ENCODE peak calls at places on chromosomes 16 and 17, in seven cellular contexts. One of them, this sample, is unnamed.

GRCh38 chr17:44065668-44066203 is 735 bp downstream of the LSM12 start:
- DNase-seq in A549: no peak
- DNase-seq in HCT116: no peak
- DNase-seq in WTC11: no peak
- DNase-seq in SK-N-SH: no peak
- DNase-seq in NB4: no peak
- DNase-seq in endothelial cell of umbilical vein: peak; percentile 30
- DNase-seq in this sample: peak; percentile 33

GRCh38 chr17:61647044-61647443 is 56.0 kb upstream of the NACA2 start:
- DNase-seq in A549: no peak
- DNase-seq in HCT116: no peak
- DNase-seq in WTC11: no peak
- DNase-seq in SK-N-SH: no peak
- DNase-seq in NB4: no peak
- DNase-seq in endothelial cell of umbilical vein: no peak
- DNase-seq in this sample: no peak

GRCh38 chr16:3518292-3518982 is 17.6 kb downstream of the CLUAP1 start:
- DNase-seq in A549: no peak
- DNase-seq in HCT116: no peak
- DNase-seq in WTC11: no peak
- DNase-seq in SK-N-SH: no peak
- DNase-seq in NB4: no peak
- DNase-seq in endothelial cell of umbilical vein: no peak
- DNase-seq in this sample: no peak

GRCh38 chr17:82840431-82840831 is 609 bp upstream of the ZNF750 start:
- DNase-seq in A549: no peak
- DNase-seq in HCT116: no peak
- DNase-seq in WTC11: peak; percentile 36
- DNase-seq in SK-N-SH: no peak
- DNase-seq in NB4: no peak
- DNase-seq in endothelial cell of umbilical vein: no peak
- DNase-seq in this sample: no peak

GRCh38 chr16:67657751-67658518 is 2.1 kb downstream of the ACD start:
- DNase-seq in A549: no peak
- DNase-seq in HCT116: no peak
- DNase-seq in WTC11: no peak
- DNase-seq in SK-N-SH: no peak
- DNase-seq in NB4: no peak
- DNase-seq in endothelial cell of umbilical vein: no peak
- DNase-seq in this sample: no peak

GRCh38 chr16:49754495-49755290 is 101.2 kb downstream of the ZNF423 start:
- DNase-seq in A549: no peak
- DNase-seq in HCT116: no peak
- DNase-seq in WTC11: peak; percentile 47
- DNase-seq in SK-N-SH: peak; percentile 50
- DNase-seq in NB4: peak; percentile 70
- DNase-seq in endothelial cell of umbilical vein: peak; percentile 64
- DNase-seq in this sample: no peak

GRCh38 chr16:11619327-11619851 is 32.7 kb upstream of the LITAF start:
- DNase-seq in A549: no peak
- DNase-seq in HCT116: no peak
- DNase-seq in WTC11: no peak
- DNase-seq in SK-N-SH: no peak
- DNase-seq in NB4: peak; percentile 59
- DNase-seq in endothelial cell of umbilical vein: no peak
- DNase-seq in this sample: no peak

GRCh38 chr17:58383892-58384462 is 32.0 kb upstream of the SUPT4H1 start:
- DNase-seq in A549: no peak
- DNase-seq in HCT116: no peak
- DNase-seq in WTC11: no peak
- DNase-seq in SK-N-SH: no peak
- DNase-seq in NB4: no peak
- DNase-seq in endothelial cell of umbilical vein: no peak
- DNase-seq in this sample: no peak

GRCh38 chr16:69188716-69189115 is 1.8 kb downstream of the SNTB2 start:
- DNase-seq in A549: no peak
- DNase-seq in HCT116: no peak
- DNase-seq in WTC11: no peak
- DNase-seq in SK-N-SH: no peak
- DNase-seq in NB4: no peak
- DNase-seq in endothelial cell of umbilical vein: peak; percentile 54
- DNase-seq in this sample: no peak

GRCh38 chr17:19347323-19348080 is 15.0 kb downstream of the B9D1 start:
- DNase-seq in A549: no peak
- DNase-seq in HCT116: no peak
- DNase-seq in WTC11: peak; percentile 7
- DNase-seq in SK-N-SH: no peak
- DNase-seq in NB4: no peak
- DNase-seq in endothelial cell of umbilical vein: no peak
- DNase-seq in this sample: no peak

GRCh38 chr16:75065149-75065807 is 51.3 kb downstream of the LDHD start:
- DNase-seq in A549: peak; percentile 33
- DNase-seq in HCT116: no peak
- DNase-seq in WTC11: no peak
- DNase-seq in SK-N-SH: no peak
- DNase-seq in NB4: peak; percentile 93
- DNase-seq in endothelial cell of umbilical vein: no peak
- DNase-seq in this sample: peak; percentile 70

GRCh38 chr16:14564323-14564722 is 65.7 kb downstream of the PARN start:
- DNase-seq in A549: peak; percentile 29
- DNase-seq in HCT116: no peak
- DNase-seq in WTC11: no peak
- DNase-seq in SK-N-SH: no peak
- DNase-seq in NB4: no peak
- DNase-seq in endothelial cell of umbilical vein: peak; percentile 17
- DNase-seq in this sample: no peak

GRCh38 chr17:62804822-62805221 is 3.3 kb downstream of the MARCHF10 start:
- DNase-seq in A549: peak; percentile 91
- DNase-seq in HCT116: no peak
- DNase-seq in WTC11: no peak
- DNase-seq in SK-N-SH: no peak
- DNase-seq in NB4: peak; percentile 38
- DNase-seq in endothelial cell of umbilical vein: peak; percentile 81
- DNase-seq in this sample: no peak

GRCh38 chr17:1714980-1715802 is 5.0 kb upstream of the TLCD2 start:
- DNase-seq in A549: peak; percentile 90
- DNase-seq in HCT116: peak; percentile 45
- DNase-seq in WTC11: peak; percentile 60
- DNase-seq in SK-N-SH: peak; percentile 62
- DNase-seq in NB4: peak; percentile 52
- DNase-seq in endothelial cell of umbilical vein: peak; percentile 83
- DNase-seq in this sample: peak; percentile 64

DNA sequence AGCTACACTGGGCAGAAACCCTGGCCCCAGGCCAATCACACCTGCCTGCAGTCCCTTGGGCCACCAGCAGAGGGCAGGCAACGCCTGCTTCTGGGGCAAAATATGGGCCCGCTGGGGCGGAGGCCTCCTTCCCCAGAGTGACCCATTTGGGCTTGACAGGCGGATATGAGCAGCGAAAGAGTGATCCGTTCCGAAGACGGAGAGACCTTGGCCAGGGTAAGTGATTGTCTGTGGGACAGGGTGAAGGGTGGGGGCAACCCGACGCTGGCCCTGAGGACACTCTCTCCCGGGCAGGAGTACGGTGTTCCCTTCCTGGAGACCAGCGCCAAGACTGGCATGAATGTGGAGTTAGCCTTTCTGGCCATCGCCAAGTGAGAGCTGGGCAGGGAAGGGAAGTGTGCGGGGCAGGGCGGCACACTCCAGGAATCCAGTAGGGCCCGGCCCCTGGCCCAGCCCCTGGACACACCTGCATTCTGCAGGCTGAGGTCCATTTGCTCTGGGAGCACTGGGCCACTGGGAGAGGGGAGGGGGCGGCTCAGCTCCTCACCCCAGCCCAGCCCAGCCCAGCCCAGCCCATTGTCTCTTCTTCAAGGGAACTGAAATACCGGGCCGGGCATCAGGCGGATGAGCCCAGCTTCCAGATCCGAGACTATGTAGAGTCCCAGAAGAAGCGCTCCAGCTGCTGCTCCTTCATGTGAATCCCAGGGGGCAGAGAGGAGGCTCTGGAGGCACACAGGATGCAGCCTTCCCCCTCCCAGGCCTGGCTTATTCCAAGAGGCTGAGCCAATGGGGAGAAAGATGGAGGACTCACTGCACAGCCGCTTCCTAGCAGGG is 3.5 kb upstream of the NHERF1 start:
- DNase-seq in A549: peak; percentile 70
- DNase-seq in HCT116: peak; percentile 64
- DNase-seq in WTC11: peak; percentile 95
- DNase-seq in SK-N-SH: peak; percentile 90
- DNase-seq in NB4: peak; percentile 69
- DNase-seq in endothelial cell of umbilical vein: peak; percentile 74
- DNase-seq in this sample: peak; percentile 80
- TF ChIP-seq MAX in A549: no peak
- TF ChIP-seq MAX in HCT116: no peak
- TF ChIP-seq MAX in WTC11: no peak
- TF ChIP-seq MAX in SK-N-SH: no peak
- TF ChIP-seq MAX in NB4: peak; percentile 12
- TF ChIP-seq MAX in endothelial cell of umbilical vein: no peak
- TF ChIP-seq MAX in this sample: no peak

GRCh38 chr17:78999947-79000395 is 9.6 kb downstream of the CANT1 start:
- DNase-seq in A549: no peak
- DNase-seq in HCT116: no peak
- DNase-seq in WTC11: no peak
- DNase-seq in SK-N-SH: no peak
- DNase-seq in NB4: no peak
- DNase-seq in endothelial cell of umbilical vein: no peak
- DNase-seq in this sample: no peak

GRCh38 chr17:78999056-78999768 is 10.4 kb downstream of the CANT1 start:
- DNase-seq in A549: no peak
- DNase-seq in HCT116: no peak
- DNase-seq in WTC11: no peak
- DNase-seq in SK-N-SH: peak; percentile 54
- DNase-seq in NB4: no peak
- DNase-seq in endothelial cell of umbilical vein: no peak
- DNase-seq in this sample: no peak

GRCh38 chr17:78997881-78998280 is 11.7 kb downstream of the CANT1 start:
- DNase-seq in A549: no peak
- DNase-seq in HCT116: no peak
- DNase-seq in WTC11: no peak
- DNase-seq in SK-N-SH: no peak
- DNase-seq in NB4: no peak
- DNase-seq in endothelial cell of umbilical vein: no peak
- DNase-seq in this sample: no peak

GRCh38 chr17:78997231-78997741 is 12.3 kb downstream of the CANT1 start:
- DNase-seq in A549: no peak
- DNase-seq in HCT116: no peak
- DNase-seq in WTC11: no peak
- DNase-seq in SK-N-SH: peak; percentile 45
- DNase-seq in NB4: no peak
- DNase-seq in endothelial cell of umbilical vein: no peak
- DNase-seq in this sample: no peak

DNA sequence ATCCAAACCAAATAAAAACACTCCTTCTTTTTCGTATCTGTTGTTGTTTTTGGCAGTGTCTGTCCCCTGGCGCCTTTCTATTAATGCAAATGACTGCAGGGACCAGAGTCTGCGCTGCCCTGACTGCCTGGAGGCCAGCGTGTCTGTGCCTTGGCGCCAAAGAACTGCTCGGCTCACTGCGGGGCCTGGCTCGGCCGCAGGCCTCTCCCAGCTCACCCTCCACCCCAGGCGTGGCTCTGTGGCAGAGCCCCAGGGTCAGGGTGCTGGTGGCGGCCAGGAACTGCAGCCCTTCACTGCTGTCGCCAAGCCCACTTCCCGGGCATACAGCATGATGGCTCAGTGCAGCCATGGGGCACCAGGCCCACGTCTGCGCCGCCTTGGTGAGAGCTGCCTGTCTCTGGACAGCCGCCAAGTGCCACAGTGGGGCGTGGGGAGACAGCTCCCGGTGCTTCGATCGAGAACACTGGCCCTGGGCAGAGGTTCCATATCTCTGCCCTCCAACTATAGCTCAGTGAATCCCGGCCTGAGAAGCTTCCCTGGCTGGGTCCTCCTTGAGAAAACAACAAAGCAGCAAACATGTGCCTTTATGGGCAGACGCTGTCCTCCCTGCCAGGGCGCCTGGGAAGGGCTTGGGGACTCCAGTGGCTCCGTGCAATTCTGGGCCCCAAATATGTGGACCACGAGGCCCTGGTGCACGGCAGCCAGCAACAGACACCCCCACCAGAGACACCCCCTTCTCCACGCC is 11.1 kb downstream of the CANT1 start:
- DNase-seq in A549: no peak
- DNase-seq in HCT116: no peak
- DNase-seq in WTC11: no peak
- DNase-seq in SK-N-SH: peak; percentile 96
- DNase-seq in NB4: no peak
- DNase-seq in endothelial cell of umbilical vein: no peak
- DNase-seq in this sample: no peak
- TF ChIP-seq MAX in A549: no peak
- TF ChIP-seq MAX in HCT116: no peak
- TF ChIP-seq MAX in WTC11: no peak
- TF ChIP-seq MAX in SK-N-SH: no peak
- TF ChIP-seq MAX in NB4: no peak
- TF ChIP-seq MAX in endothelial cell of umbilical vein: no peak
- TF ChIP-seq MAX in this sample: no peak

GRCh38 chr16:30637952-30638351 is 12.8 kb upstream of the PRR14 start:
- DNase-seq in A549: peak; percentile 82
- DNase-seq in HCT116: peak; percentile 62
- DNase-seq in WTC11: no peak
- DNase-seq in SK-N-SH: peak; percentile 45
- DNase-seq in NB4: peak; percentile 76
- DNase-seq in endothelial cell of umbilical vein: peak; percentile 50
- DNase-seq in this sample: peak; percentile 35

GRCh38 chr16:30636599-30636998 is 14.2 kb upstream of the PRR14 start:
- DNase-seq in A549: no peak
- DNase-seq in HCT116: no peak
- DNase-seq in WTC11: no peak
- DNase-seq in SK-N-SH: no peak
- DNase-seq in NB4: no peak
- DNase-seq in endothelial cell of umbilical vein: no peak
- DNase-seq in this sample: no peak

GRCh38 chr16:30628628-30629342 is 18.6 kb upstream of the ZNF689 start:
- DNase-seq in A549: peak; percentile 86
- DNase-seq in HCT116: peak; percentile 70
- DNase-seq in WTC11: peak; percentile 94
- DNase-seq in SK-N-SH: peak; percentile 74
- DNase-seq in NB4: peak; percentile 80
- DNase-seq in endothelial cell of umbilical vein: peak; percentile 77
- DNase-seq in this sample: peak; percentile 77

GRCh38 chr16:30633526-30633925 is 17.2 kb upstream of the PRR14 start:
- DNase-seq in A549: no peak
- DNase-seq in HCT116: no peak
- DNase-seq in WTC11: no peak
- DNase-seq in SK-N-SH: no peak
- DNase-seq in NB4: no peak
- DNase-seq in endothelial cell of umbilical vein: no peak
- DNase-seq in this sample: no peak
- TF ChIP-seq MAX in A549: no peak
- TF ChIP-seq MAX in HCT116: no peak
- TF ChIP-seq MAX in WTC11: no peak
- TF ChIP-seq MAX in SK-N-SH: no peak
- TF ChIP-seq MAX in NB4: no peak
- TF ChIP-seq MAX in endothelial cell of umbilical vein: no peak
- TF ChIP-seq MAX in this sample: no peak

DNA sequence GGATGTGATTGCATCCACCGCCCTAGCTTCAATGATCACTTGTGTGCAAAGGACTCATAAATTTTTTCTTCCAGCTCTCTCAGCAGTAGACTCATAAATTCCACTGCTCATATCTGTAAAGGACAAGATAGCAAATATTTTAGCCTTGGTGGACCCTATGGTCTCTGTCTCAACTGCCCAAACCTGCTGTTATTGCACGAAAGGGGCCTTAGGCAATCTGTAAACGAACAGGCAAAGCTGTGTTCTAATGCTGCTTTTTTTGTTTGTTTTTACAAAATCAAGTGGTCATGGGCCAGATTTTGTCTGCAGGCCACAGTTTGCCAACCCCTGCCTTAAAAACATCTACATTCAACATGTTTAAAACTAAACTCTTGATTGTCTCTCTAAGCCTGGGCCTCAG is 34.1 kb downstream of the FAM20A start:
- DNase-seq in A549: no peak
- DNase-seq in HCT116: no peak
- DNase-seq in WTC11: no peak
- DNase-seq in SK-N-SH: no peak
- DNase-seq in NB4: no peak
- DNase-seq in endothelial cell of umbilical vein: no peak
- DNase-seq in this sample: no peak
- TF ChIP-seq MAX in A549: no peak
- TF ChIP-seq MAX in HCT116: no peak
- TF ChIP-seq MAX in WTC11: no peak
- TF ChIP-seq MAX in SK-N-SH: no peak
- TF ChIP-seq MAX in NB4: no peak
- TF ChIP-seq MAX in endothelial cell of umbilical vein: no peak
- TF ChIP-seq MAX in this sample: no peak

This sample was measured in K562.